ENCODE peak calls at places on chromosomes 2 and 18, in nine cellular contexts. O, J, K, B, M, I, G, W and S are unnamed samples.

GRCh38 chr18:23864620-23865019 is 149.9 kb upstream of the TTC39C start:
- DNase-seq in J (no peak), M (no peak), O (no peak), W (no peak), I (no peak), B (no peak), K (no peak), G (no peak), S (no peak)

GRCh38 chr2:65749549-65749948 is 317.1 kb upstream of the SPRED2 start:
- DNase-seq in O (no peak), M (no peak), J (peak), K (peak), G (no peak), W (no peak), I (no peak), B (no peak), S (peak)

GRCh38 chr2:32061973-32062861 is 1.1 kb upstream of the SPAST start:
- DNase-seq in W (no peak), O (peak), J (peak), M (no peak), I (no peak), B (peak), G (no peak), K (no peak), S (peak)

GRCh38 chr18:24023185-24023814 is 8.7 kb downstream of the TTC39C start:
- DNase-seq in K (no peak), J (no peak), I (no peak), O (no peak), W (no peak), G (no peak), B (peak), M (no peak), S (no peak)

GRCh38 chr18:6943143-6943542 is 174.5 kb downstream of the LAMA1 start:
- DNase-seq in M (no peak), G (no peak), J (no peak), B (no peak), W (no peak), K (no peak), I (no peak), O (no peak), S (no peak)

GRCh38 chr2:8636691-8637636 is 44.9 kb upstream of the ID2 start:
- DNase-seq in O (no peak), M (no peak), K (no peak), G (no peak), J (peak), B (peak), W (no peak), I (no peak), S (peak)

GRCh38 chr2:42289222-42289621 is 71.8 kb downstream of the COX7A2L start:
- DNase-seq in J (no peak), K (no peak), B (no peak), O (no peak), W (no peak), I (no peak), G (no peak), M (no peak), S (no peak)

GRCh38 chr2:151306621-151307020 is 17.2 kb upstream of the NMI start:
- DNase-seq in G (no peak), M (peak), W (no peak), J (peak), O (no peak), K (peak), I (no peak), B (no peak), S (peak)

GRCh38 chr2:44674473-44675299 is 266.8 kb upstream of the SIX3 start:
- DNase-seq in M (no peak), O (no peak), J (no peak), B (peak), K (no peak), G (no peak), W (no peak), I (no peak), S (no peak)

GRCh38 chr2:75157435-75157834 is 41.9 kb downstream of the TACR1 start:
- DNase-seq in G (no peak), O (no peak), W (no peak), M (no peak), J (peak), B (peak), K (no peak), I (no peak), S (peak)

GRCh38 chr18:32378705-32379104 is 92.0 kb downstream of the GAREM1 start:
- DNase-seq in K (no peak), M (no peak), O (no peak), J (no peak), B (no peak), G (no peak), I (no peak), W (no peak), S (peak)

GRCh38 chr2:220981926-220982325 is 590.2 kb downstream of the EPHA4 start:
- DNase-seq in I (no peak), J (no peak), B (no peak), W (no peak), G (no peak), K (no peak), O (no peak), M (no peak), S (no peak)

GRCh38 chr2:239227111-239227581 is 173.7 kb downstream of the HDAC4 start:
- DNase-seq in M (no peak), K (no peak), B (no peak), I (no peak), G (no peak), W (no peak), J (no peak), O (no peak), S (no peak)

GRCh38 chr2:34161546-34161945 is 562.4 kb upstream of the FAM98A start:
- DNase-seq in G (no peak), K (no peak), B (no peak), J (peak), O (no peak), M (no peak), W (no peak), I (no peak), S (no peak)

GRCh38 chr2:9106338-9107167 is 100.1 kb upstream of the ASAP2 start:
- DNase-seq in G (no peak), J (no peak), W (no peak), K (no peak), I (no peak), O (no peak), B (no peak), M (no peak), S (peak)

GRCh38 chr2:40760071-40760666 is 308.3 kb upstream of the SLC8A1 start:
- DNase-seq in B (peak), K (peak), J (peak), I (no peak), G (peak), M (peak), W (no peak), O (peak), S (peak)

GRCh38 chr2:209549589-209549988 is 125.7 kb downstream of the MAP2 start:
- DNase-seq in I (no peak), K (no peak), O (no peak), M (no peak), B (no peak), W (no peak), J (no peak), G (no peak), S (no peak)

GRCh38 chr2:105794926-105795574 is 50.3 kb downstream of the NCK2 start:
- DNase-seq in M (no peak), I (no peak), G (no peak), J (no peak), W (no peak), O (no peak), B (no peak), K (no peak), S (no peak)

GRCh38 chr2:174183076-174183475 is 65.3 kb downstream of the OLA1 start:
- DNase-seq in J (no peak), B (no peak), K (no peak), O (no peak), W (no peak), M (no peak), I (no peak), G (no peak), S (no peak)

GRCh38 chr18:44039826-44040225 is 640.9 kb upstream of the SETBP1 start:
- DNase-seq in G (no peak), M (no peak), I (no peak), K (no peak), O (no peak), B (no peak), W (no peak), J (no peak), S (peak)

GRCh38 chr18:8658858-8659485 is 46.4 kb upstream of the MTCL1 start:
- DNase-seq in B (no peak), G (no peak), K (no peak), M (no peak), J (no peak), O (no peak), W (no peak), I (no peak), S (no peak)

GRCh38 chr2:217064234-217065103 is 204.6 kb upstream of the TNP1 start:
- DNase-seq in O (no peak), M (no peak), J (peak), I (no peak), B (peak), K (peak), W (no peak), G (no peak), S (peak)

GRCh38 chr18:497688-498087 is 2.8 kb downstream of the COLEC12 start:
- DNase-seq in O (no peak), G (no peak), B (no peak), M (no peak), K (no peak), J (no peak), I (no peak), W (no peak), S (no peak)

GRCh38 chr2:28586864-28587263 is 91.0 kb downstream of the PLB1 start:
- DNase-seq in K (no peak), J (no peak), M (no peak), O (no peak), B (no peak), W (peak), I (no peak), G (no peak), S (no peak)

GRCh38 chr18:825891-826585 is 14.0 kb upstream of the YES1 start:
- DNase-seq in W (no peak), G (no peak), K (no peak), M (no peak), B (no peak), I (no peak), J (no peak), O (no peak), S (no peak)

GRCh38 chr2:28995765-28996164 is 14.7 kb downstream of the TOGARAM2 start:
- DNase-seq in B (no peak), I (no peak), J (no peak), G (no peak), W (no peak), K (no peak), M (no peak), O (no peak), S (no peak)

GRCh38 chr18:67133669-67134068 is 382.9 kb downstream of the DSEL start:
- DNase-seq in W (no peak), I (no peak), B (no peak), K (no peak), G (no peak), J (no peak), M (no peak), O (no peak), S (no peak)

GRCh38 chr18:61398961-61399632 is 65.9 kb downstream of the CDH20 start:
- DNase-seq in M (peak), O (no peak), G (no peak), W (no peak), J (peak), I (no peak), B (no peak), K (peak), S (peak)

GRCh38 chr2:181275643-181276070 is 181.5 kb upstream of the ITGA4 start:
- DNase-seq in M (no peak), K (no peak), J (no peak), O (no peak), B (no peak), I (no peak), G (no peak), W (no peak), S (no peak)

GRCh38 chr2:106868199-106868598 is 17.8 kb downstream of the ST6GAL2 start:
- DNase-seq in G (no peak), K (no peak), J (no peak), I (no peak), M (no peak), O (no peak), W (no peak), B (peak), S (no peak)